ENCODE peak calls at places on chromosomes 3 and 15, in four cellular contexts. One of them, this sample, is unnamed. For H3K4me1, the result is how much of the 10 kb centered on the place peaks cover.

GRCh38 chr3:149316427-149316826 is 17.0 kb downstream of the TM4SF18 start:
- DNase-seq in transverse colon: no peak
- DNase-seq in psoas muscle: no peak
- DNase-seq in lower lobe of right lung: no peak
- DNase-seq in this sample: no peak

GRCh38 chr15:84811828-84812227 is 5.3 kb upstream of the ALPK3 start:
- DNase-seq in transverse colon: no peak
- DNase-seq in psoas muscle: no peak
- DNase-seq in lower lobe of right lung: no peak
- DNase-seq in this sample: no peak

GRCh38 chr3:61353353-61353752 is 102.1 kb upstream of the FHIT start:
- DNase-seq in transverse colon: no peak
- DNase-seq in psoas muscle: no peak
- DNase-seq in lower lobe of right lung: no peak
- DNase-seq in this sample: no peak

GRCh38 chr15:69926011-69926410 is 171.7 kb downstream of the TLE3 start:
- DNase-seq in transverse colon: no peak
- DNase-seq in psoas muscle: no peak
- DNase-seq in lower lobe of right lung: no peak
- DNase-seq in this sample: no peak

GRCh38 chr15:90205886-90206285 is 4.8 kb downstream of the SEMA4B start:
- DNase-seq in transverse colon: no peak
- DNase-seq in psoas muscle: no peak
- DNase-seq in lower lobe of right lung: no peak
- DNase-seq in this sample: no peak

GRCh38 chr3:197471221-197472010 is 84.4 kb downstream of the BDH1 start:
- DNase-seq in transverse colon: no peak
- DNase-seq in psoas muscle: no peak
- DNase-seq in lower lobe of right lung: no peak
- DNase-seq in this sample: no peak

GRCh38 chr15:91219203-91219602 is 119.1 kb downstream of the SV2B start:
- DNase-seq in transverse colon: no peak
- DNase-seq in psoas muscle: no peak
- DNase-seq in lower lobe of right lung: no peak
- DNase-seq in this sample: no peak

GRCh38 chr3:187801152-187801551 is 55.9 kb upstream of the BCL6 start:
- DNase-seq in transverse colon: no peak
- DNase-seq in psoas muscle: no peak
- DNase-seq in lower lobe of right lung: no peak
- DNase-seq in this sample: no peak

GRCh38 chr15:58522391-58522790 is 90.6 kb downstream of the LIPC start:
- DNase-seq in transverse colon: no peak
- DNase-seq in psoas muscle: no peak
- DNase-seq in lower lobe of right lung: no peak
- DNase-seq in this sample: no peak

GRCh38 chr15:85689729-85690128 is 105.0 kb downstream of the KLHL25 start:
- DNase-seq in transverse colon: peak
- DNase-seq in psoas muscle: no peak
- DNase-seq in lower lobe of right lung: peak
- DNase-seq in this sample: peak

GRCh38 chr3:11413071-11413470 is 140.9 kb downstream of the ATG7 start:
- DNase-seq in transverse colon: no peak
- DNase-seq in psoas muscle: no peak
- DNase-seq in lower lobe of right lung: no peak
- DNase-seq in this sample: no peak

GRCh38 chr3:11410564-11410963 is 138.4 kb downstream of the ATG7 start:
- DNase-seq in transverse colon: no peak
- DNase-seq in psoas muscle: no peak
- DNase-seq in lower lobe of right lung: no peak
- DNase-seq in this sample: no peak

GRCh38 chr3:11411956-11412355 is 139.8 kb downstream of the ATG7 start:
- DNase-seq in transverse colon: no peak
- DNase-seq in psoas muscle: no peak
- DNase-seq in lower lobe of right lung: no peak
- DNase-seq in this sample: no peak

GRCh38 chr3:11405323-11405722 is 133.1 kb downstream of the ATG7 start:
- DNase-seq in transverse colon: no peak
- DNase-seq in psoas muscle: no peak
- DNase-seq in lower lobe of right lung: no peak
- DNase-seq in this sample: no peak

DNA sequence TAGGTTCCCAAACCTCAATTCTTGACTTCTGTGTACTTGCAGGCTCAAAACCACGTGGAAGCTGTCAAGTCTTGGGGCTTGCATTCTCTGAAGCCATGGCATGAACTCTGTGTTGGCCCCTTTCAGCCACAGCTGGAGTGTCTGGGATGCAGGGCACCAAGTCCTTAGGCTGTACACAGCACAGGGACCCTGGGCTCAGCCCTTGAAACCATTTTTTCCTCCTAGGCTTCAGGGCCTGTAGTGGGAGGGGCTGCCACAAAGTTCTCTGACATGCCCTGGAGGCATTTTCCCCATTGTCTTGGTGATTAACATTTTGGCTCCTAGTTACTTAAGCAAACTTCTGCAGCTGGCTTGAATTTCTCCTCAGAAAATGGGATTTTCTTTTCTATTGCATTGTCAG is 135.4 kb downstream of the ATG7 start:
- DNase-seq in transverse colon: no peak
- DNase-seq in psoas muscle: no peak
- DNase-seq in lower lobe of right lung: no peak
- DNase-seq in this sample: no peak
- H3K4me1 ChIP-seq in transverse colon: under half
- H3K4me1 ChIP-seq in psoas muscle: under half
- H3K4me1 ChIP-seq in lower lobe of right lung: under half
- H3K4me1 ChIP-seq in this sample: under half

DNA sequence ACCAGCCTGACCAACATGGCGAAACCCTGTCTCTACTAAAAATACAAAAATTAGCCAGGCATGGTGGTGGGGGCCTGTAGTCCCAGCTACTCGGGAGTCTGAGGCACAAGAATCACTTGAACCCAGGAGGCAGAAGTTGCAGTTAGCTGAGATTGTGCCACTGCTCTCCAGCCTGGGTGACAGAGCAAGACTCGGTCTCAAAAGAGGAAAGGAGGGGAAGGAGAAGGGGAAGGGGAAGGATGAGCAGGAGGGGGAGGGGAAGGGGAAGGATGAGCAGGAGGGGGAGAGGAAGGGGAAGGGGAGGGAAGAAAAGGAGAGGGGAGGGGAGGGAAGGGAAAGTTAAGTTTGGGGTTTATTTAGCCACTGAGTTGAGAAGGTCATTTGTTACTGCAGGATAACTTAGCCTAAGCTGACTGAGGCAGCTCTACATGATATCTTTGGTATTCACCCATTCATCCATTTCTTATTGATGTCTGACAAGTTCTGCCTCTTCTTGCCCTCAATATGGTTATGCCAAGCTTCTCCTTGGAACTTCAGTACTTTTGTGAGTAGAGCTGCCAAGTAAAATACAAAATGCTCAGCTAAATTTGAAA is 15.9 kb upstream of the ABHD2 start:
- DNase-seq in transverse colon: no peak
- DNase-seq in psoas muscle: no peak
- DNase-seq in lower lobe of right lung: no peak
- DNase-seq in this sample: no peak
- H3K4me3 ChIP-seq in transverse colon: no peak
- H3K4me3 ChIP-seq in psoas muscle: no peak
- H3K4me3 ChIP-seq in lower lobe of right lung: no peak
- H3K4me3 ChIP-seq in this sample: no peak

DNA sequence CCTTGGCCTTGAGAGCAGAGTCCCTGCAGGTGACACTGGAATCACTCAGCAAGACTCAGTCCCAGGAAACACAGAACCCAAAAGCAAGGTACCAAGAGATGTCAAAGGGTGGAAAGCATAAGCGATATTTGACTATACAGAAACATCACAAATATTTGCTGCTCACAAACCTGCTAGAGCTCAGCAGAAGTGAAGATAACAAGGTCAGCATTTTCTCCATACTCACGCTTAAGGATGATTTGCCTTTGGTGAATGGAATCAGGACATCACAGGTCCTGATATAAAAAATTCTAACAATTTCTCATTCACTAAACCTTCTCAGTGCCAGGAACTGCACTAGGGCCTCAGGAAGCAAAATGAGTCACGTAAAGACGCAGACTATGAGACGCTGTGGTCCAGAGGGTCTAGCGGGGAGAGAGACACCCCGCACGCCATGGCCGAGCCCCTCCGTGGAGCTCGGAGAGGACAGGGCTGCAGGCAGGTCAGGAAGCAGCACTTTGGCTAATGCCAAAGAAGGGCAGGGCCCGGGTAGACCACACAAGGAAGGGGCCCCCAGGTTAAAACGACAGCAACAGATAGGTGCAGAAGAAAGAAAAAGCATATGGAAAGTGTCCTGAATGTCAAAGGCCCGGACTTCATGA is 10.7 kb downstream of the PCSK6 start:
- DNase-seq in transverse colon: no peak
- DNase-seq in psoas muscle: no peak
- DNase-seq in lower lobe of right lung: no peak
- DNase-seq in this sample: peak
- H3K4me1 ChIP-seq in transverse colon: under half
- H3K4me1 ChIP-seq in psoas muscle: under half
- H3K4me1 ChIP-seq in lower lobe of right lung: under half
- H3K4me1 ChIP-seq in this sample: under half

GRCh38 chr15:57375827-57376694 is at the start of gene CGNL1:
- DNase-seq in transverse colon: peak
- DNase-seq in psoas muscle: peak
- DNase-seq in lower lobe of right lung: peak
- DNase-seq in this sample: peak
- H3K4me3 ChIP-seq in transverse colon: peak
- H3K4me3 ChIP-seq in psoas muscle: peak
- H3K4me3 ChIP-seq in lower lobe of right lung: peak
- H3K4me3 ChIP-seq in this sample: peak

GRCh38 chr3:53239800-53240199 is 16.0 kb downstream of the TKT start:
- DNase-seq in transverse colon: no peak
- DNase-seq in psoas muscle: no peak
- DNase-seq in lower lobe of right lung: no peak
- DNase-seq in this sample: no peak
- H3K4me1 ChIP-seq in transverse colon: half or more
- H3K4me1 ChIP-seq in psoas muscle: half or more
- H3K4me1 ChIP-seq in lower lobe of right lung: half or more
- H3K4me1 ChIP-seq in this sample: under half

DNA sequence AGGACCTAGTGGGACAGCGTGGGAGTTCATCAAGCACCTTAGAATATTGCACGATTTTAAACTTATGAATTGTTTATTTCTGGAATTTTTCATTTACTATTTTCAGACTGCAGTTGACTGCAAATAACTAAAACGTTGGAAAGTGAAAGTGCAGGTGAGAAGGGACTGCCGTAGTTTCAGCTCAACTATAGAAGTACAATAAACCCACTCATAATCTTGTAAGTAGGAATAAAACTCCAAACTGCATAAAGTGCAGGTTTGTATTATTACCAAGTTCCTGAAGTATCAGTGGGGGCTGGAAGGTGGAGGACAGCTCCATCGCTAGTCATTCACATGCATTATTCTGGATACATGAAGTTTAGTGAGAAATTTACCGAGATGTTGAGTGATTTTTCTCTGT is 43.4 kb upstream of the PLCL2 start:
- DNase-seq in transverse colon: no peak
- DNase-seq in psoas muscle: no peak
- DNase-seq in lower lobe of right lung: no peak
- DNase-seq in this sample: no peak
- H3K4me3 ChIP-seq in transverse colon: no peak
- H3K4me3 ChIP-seq in psoas muscle: peak
- H3K4me3 ChIP-seq in lower lobe of right lung: peak
- H3K4me3 ChIP-seq in this sample: no peak

GRCh38 chr15:51736069-51736468 is 1.4 kb downstream of the LYSMD2 start:
- DNase-seq in transverse colon: no peak
- DNase-seq in psoas muscle: no peak
- DNase-seq in lower lobe of right lung: no peak
- DNase-seq in this sample: no peak

GRCh38 chr15:51735611-51736010 is 1.8 kb downstream of the LYSMD2 start:
- DNase-seq in transverse colon: no peak
- DNase-seq in psoas muscle: no peak
- DNase-seq in lower lobe of right lung: no peak
- DNase-seq in this sample: no peak

GRCh38 chr15:51735211-51735610 is 2.2 kb downstream of the LYSMD2 start:
- DNase-seq in transverse colon: no peak
- DNase-seq in psoas muscle: no peak
- DNase-seq in lower lobe of right lung: no peak
- DNase-seq in this sample: no peak

GRCh38 chr15:51731549-51732267 is 5.7 kb downstream of the LYSMD2 start:
- DNase-seq in transverse colon: peak
- DNase-seq in psoas muscle: no peak
- DNase-seq in lower lobe of right lung: no peak
- DNase-seq in this sample: no peak

GRCh38 chr15:51732661-51733060 is 4.8 kb downstream of the LYSMD2 start:
- DNase-seq in transverse colon: no peak
- DNase-seq in psoas muscle: no peak
- DNase-seq in lower lobe of right lung: no peak
- DNase-seq in this sample: no peak
- H3K4me1 ChIP-seq in transverse colon: under half
- H3K4me1 ChIP-seq in psoas muscle: half or more
- H3K4me1 ChIP-seq in lower lobe of right lung: under half
- H3K4me1 ChIP-seq in this sample: under half

DNA sequence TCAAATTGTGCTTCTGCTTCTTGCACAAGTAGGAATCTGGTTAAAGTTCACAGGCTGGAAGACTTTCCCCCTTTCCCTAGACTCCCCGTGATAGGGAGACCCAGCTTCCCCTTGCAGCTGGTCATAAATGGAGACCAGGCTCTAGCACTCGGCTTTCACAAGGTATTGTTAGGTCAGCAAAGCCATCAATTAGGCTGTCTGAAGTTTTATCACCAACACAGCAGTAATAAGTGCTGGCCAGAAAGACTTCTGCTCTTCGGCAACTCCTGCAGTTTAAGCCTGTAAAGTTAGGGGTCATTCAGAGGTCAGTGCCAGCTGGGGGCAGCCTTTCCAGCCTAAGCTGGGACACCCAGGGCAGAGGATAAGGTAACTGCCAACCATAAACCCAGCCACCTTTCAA is 203.4 kb downstream of the MEIS2 start:
- DNase-seq in transverse colon: no peak
- DNase-seq in psoas muscle: no peak
- DNase-seq in lower lobe of right lung: no peak
- DNase-seq in this sample: no peak
- H3K4me3 ChIP-seq in transverse colon: no peak
- H3K4me3 ChIP-seq in psoas muscle: no peak
- H3K4me3 ChIP-seq in lower lobe of right lung: no peak
- H3K4me3 ChIP-seq in this sample: no peak

GRCh38 chr3:5136211-5136610 is 14.1 kb downstream of the ARL8B start:
- DNase-seq in transverse colon: no peak
- DNase-seq in psoas muscle: no peak
- DNase-seq in lower lobe of right lung: no peak
- DNase-seq in this sample: no peak
- H3K4me1 ChIP-seq in transverse colon: under half
- H3K4me1 ChIP-seq in psoas muscle: half or more
- H3K4me1 ChIP-seq in lower lobe of right lung: half or more
- H3K4me1 ChIP-seq in this sample: under half